ENCODE peak calls at places on chromosomes 13 and 19, in six cellular contexts. E, R, M, J, Q and K are unnamed samples.

GRCh38 chr19:11425719-11426457 is 6.8 kb upstream of the RGL3 start:
- DNase-seq in E (no peak), R (no peak), M (no peak), J (no peak), Q (no peak), K (no peak)

GRCh38 chr19:14168259-14168972 is 32.0 kb upstream of the ASF1B start:
- DNase-seq in E (no peak), R (no peak), M (no peak), J (no peak), Q (no peak), K (no peak)

GRCh38 chr13:34076943-34077703 is 259.2 kb downstream of the RFC3 start:
- DNase-seq in E (no peak), R (no peak), M (no peak), J (no peak), Q (no peak), K (no peak)

GRCh38 chr13:32491028-32491427 is 47.6 kb downstream of the N4BP2L2 start:
- DNase-seq in E (no peak), R (no peak), M (no peak), J (no peak), Q (no peak), K (no peak)

GRCh38 chr13:59047546-59047945 is 1116.2 kb downstream of the DIAPH3 start:
- DNase-seq in E (no peak), R (no peak), M (no peak), J (no peak), Q (no peak), K (no peak)

GRCh38 chr19:43532571-43532961 is 422 bp upstream of the ZNF575 start:
- DNase-seq in E (no peak), R (peak; percentile 38), M (no peak), J (no peak), Q (no peak), K (peak; percentile 19)

GRCh38 chr19:35629332-35629633 is 447 bp downstream of the RBM42 start:
- DNase-seq in E (no peak), R (no peak), M (no peak), J (no peak), Q (no peak), K (no peak)

GRCh38 chr13:67515895-67516294 is 285.8 kb upstream of the PCDH9 start:
- DNase-seq in E (no peak), R (no peak), M (no peak), J (no peak), Q (no peak), K (no peak)

GRCh38 chr13:71522976-71523517 is 344.0 kb downstream of the DACH1 start:
- DNase-seq in E (no peak), R (no peak), M (no peak), J (no peak), Q (no peak), K (no peak)

GRCh38 chr19:771332-771785 is 20.4 kb downstream of the MISP start:
- DNase-seq in E (no peak), R (no peak), M (no peak), J (no peak), Q (no peak), K (no peak)

GRCh38 chr13:109667754-109668360 is 118.5 kb downstream of the IRS2 start:
- DNase-seq in E (no peak), R (no peak), M (no peak), J (no peak), Q (no peak), K (no peak)

GRCh38 chr13:40402931-40403412 is 263.5 kb downstream of the FOXO1 start:
- DNase-seq in E (no peak), R (no peak), M (no peak), J (no peak), Q (no peak), K (no peak)

GRCh38 chr19:35347171-35347929 is at the start of gene FFAR1:
- DNase-seq in E (peak; percentile 96), R (peak; percentile 63), M (no peak), J (peak; percentile 47), Q (no peak), K (peak; percentile 37)

GRCh38 chr19:13842294-13843103 is 34.4 kb upstream of the NANOS3 start:
- DNase-seq in E (no peak), R (peak; percentile 80), M (peak; percentile 91), J (peak; percentile 96), Q (peak; percentile 91), K (peak; percentile 82)

GRCh38 chr19:35213678-35214632 is 14.6 kb downstream of the FAM187B start:
- DNase-seq in E (peak; percentile 93), R (peak; percentile 35), M (peak; percentile 37), J (peak; percentile 84), Q (peak; percentile 35), K (peak; percentile 33)

GRCh38 chr19:36051637-36052036 is 2.4 kb downstream of the THAP8 start:
- DNase-seq in E (no peak), R (no peak), M (no peak), J (no peak), Q (no peak), K (no peak)

GRCh38 chr13:110737555-110737954 is 24.1 kb downstream of the ING1 start:
- DNase-seq in E (no peak), R (no peak), M (no peak), J (no peak), Q (no peak), K (no peak)

GRCh38 chr19:4972509-4973230 is 3.8 kb downstream of the KDM4B start:
- DNase-seq in E (no peak), R (no peak), M (no peak), J (no peak), Q (no peak), K (no peak)

GRCh38 chr19:47045867-47046470 is 2.5 kb downstream of the TMEM160 start:
- DNase-seq in E (no peak), R (no peak), M (no peak), J (no peak), Q (no peak), K (no peak)

GRCh38 chr13:113187263-113187669 is 21.2 kb downstream of the PCID2 start:
- DNase-seq in E (no peak), R (no peak), M (peak; percentile 93), J (peak; percentile 92), Q (peak; percentile 87), K (peak; percentile 62)

GRCh38 chr19:18476507-18477041 is 38.6 kb upstream of the ISYNA1 start:
- DNase-seq in E (no peak), R (no peak), M (no peak), J (no peak), Q (no peak), K (no peak)

GRCh38 chr13:24381539-24382265 is 72.3 kb downstream of the C1QTNF9 start:
- DNase-seq in E (no peak), R (no peak), M (peak; percentile 30), J (no peak), Q (no peak), K (no peak)

DNA sequence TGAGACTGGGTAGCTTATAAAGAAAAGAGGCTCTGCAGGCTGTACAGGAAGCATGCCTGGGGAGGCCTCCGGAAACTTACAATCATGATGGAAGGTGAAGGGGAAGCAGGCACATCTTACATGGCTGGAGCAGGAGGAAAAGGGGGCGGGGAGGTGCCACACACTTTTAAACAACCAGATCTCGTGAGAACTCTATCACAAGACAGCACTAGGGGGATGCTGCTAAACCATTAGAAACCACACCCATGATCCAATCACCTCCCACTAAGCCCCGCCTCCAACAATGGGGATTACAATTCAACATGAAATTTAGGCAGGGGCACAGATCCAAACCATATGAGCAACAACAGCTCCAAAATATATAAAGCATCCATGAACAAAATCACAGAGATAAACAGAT is 46.5 kb upstream of the GTF2F2 start:
- DNase-seq in E (no peak), R (no peak), M (no peak), J (no peak), Q (no peak), K (no peak)
- H3K9me3 ChIP-seq in E (no peaks in the 10 kb centered on the region), R (no peaks in the 10 kb centered on the region), M (no peaks in the 10 kb centered on the region), J (no peaks in the 10 kb centered on the region), Q (no peaks in the 10 kb centered on the region), K (no peaks in the 10 kb centered on the region)

GRCh38 chr13:96473463-96474157 is 383.7 kb downstream of the HS6ST3 start:
- DNase-seq in E (no peak), R (no peak), M (no peak), J (no peak), Q (no peak), K (no peak)
- H3K4me3 ChIP-seq in E (no peak overlapping the region), R (no peak overlapping the region), M (no peak overlapping the region), J (no peak overlapping the region), Q (no peak overlapping the region), K (no peak overlapping the region)

GRCh38 chr19:55962186-55962585 is 14.6 kb downstream of the NLRP8 start:
- DNase-seq in E (no peak), R (no peak), M (no peak), J (no peak), Q (no peak), K (no peak)

GRCh38 chr19:55958356-55958755 is 10.7 kb downstream of the NLRP8 start:
- DNase-seq in E (no peak), R (no peak), M (no peak), J (no peak), Q (no peak), K (no peak)

GRCh38 chr19:55956431-55956830 is 8.8 kb downstream of the NLRP8 start:
- DNase-seq in E (no peak), R (no peak), M (no peak), J (no peak), Q (no peak), K (no peak)

GRCh38 chr19:55959996-55960675 is 12.5 kb downstream of the NLRP8 start:
- DNase-seq in E (no peak), R (no peak), M (no peak), J (no peak), Q (no peak), K (no peak)
- H3K9me3 ChIP-seq in E (no peaks in the 10 kb centered on the region), R (no peaks in the 10 kb centered on the region), M (no peaks in the 10 kb centered on the region), J (no peaks in the 10 kb centered on the region), Q (no peaks in the 10 kb centered on the region), K (no peaks in the 10 kb centered on the region)

GRCh38 chr13:28533441-28534166 is 38.7 kb upstream of the FLT1 start:
- DNase-seq in E (no peak), R (no peak), M (no peak), J (no peak), Q (no peak), K (no peak)

GRCh38 chr13:28534210-28534609 is 39.3 kb upstream of the FLT1 start:
- DNase-seq in E (no peak), R (no peak), M (no peak), J (no peak), Q (no peak), K (no peak)

GRCh38 chr13:28531956-28532225 is 37.0 kb upstream of the FLT1 start:
- DNase-seq in E (no peak), R (no peak), M (no peak), J (no peak), Q (no peak), K (no peak)

GRCh38 chr13:28532226-28533048 is 37.5 kb upstream of the FLT1 start:
- DNase-seq in E (no peak), R (peak; percentile 37), M (peak; percentile 23), J (no peak), Q (peak; percentile 53), K (no peak)

GRCh38 chr13:28533049-28533436 is 38.1 kb upstream of the FLT1 start:
- DNase-seq in E (no peak), R (no peak), M (no peak), J (no peak), Q (no peak), K (no peak)
- H3K4me3 ChIP-seq in E (peak overlapping the region; percentile 42), R (no peak overlapping the region), M (peak overlapping the region; percentile 59), J (peak overlapping the region; percentile 54), Q (peak overlapping the region; percentile 69), K (peak overlapping the region; percentile 59)

DNA sequence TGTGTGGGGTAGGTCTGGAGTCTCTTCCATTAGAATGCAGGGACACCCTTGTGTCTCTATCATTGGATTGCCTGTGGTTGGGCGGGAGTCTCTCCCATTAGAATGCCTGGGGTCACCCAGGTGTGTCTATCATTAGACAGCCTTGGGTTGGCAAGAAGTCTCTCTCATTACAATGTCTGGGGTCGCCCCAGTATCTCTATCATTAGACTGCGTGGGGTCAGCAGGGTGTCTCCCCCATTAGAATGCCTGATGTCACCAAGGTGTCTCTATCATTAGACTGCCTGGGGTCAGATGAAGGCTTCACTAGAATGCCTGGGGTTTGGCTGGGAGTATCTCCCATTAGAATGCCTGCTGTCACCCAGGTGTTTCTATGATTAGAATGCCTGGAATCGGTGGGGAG is 1539.0 kb downstream of the UQCRFS1 start:
- DNase-seq in E (no peak), R (no peak), M (no peak), J (peak; percentile 26), Q (no peak), K (no peak)
- H3K9me3 ChIP-seq in E (no peaks in the 10 kb centered on the region), R (no peaks in the 10 kb centered on the region), M (no peaks in the 10 kb centered on the region), J (peaks cover 20% of the 10 kb centered on the region), Q (no peaks in the 10 kb centered on the region), K (no peaks in the 10 kb centered on the region)